ENCODE peak calls at places on chromosome 15, in six cellular contexts. M is A549, N is GM12878, B is HepG2, U is K562, E is endothelial cell of umbilical vein. T is an unnamed sample.

GRCh38 chr15:79874242-79874641 is 22.6 kb downstream of the MTHFS start:
- DNase-seq in M (no peak), N (no peak), B (peak), U (no peak), E (no peak), T (no peak)

GRCh38 chr15:70526221-70526973 is 237.0 kb downstream of the UACA start:
- DNase-seq in M (peak), N (no peak), B (no peak), U (no peak), E (no peak), T (peak)

GRCh38 chr15:69718916-69719315 is 266.3 kb downstream of the RPLP1 start:
- DNase-seq in M (no peak), N (no peak), B (no peak), U (no peak), E (no peak), T (peak)

GRCh38 chr15:44219073-44219472 is 24.0 kb upstream of the FRMD5 start:
- DNase-seq in M (no peak), N (no peak), B (no peak), U (no peak), E (no peak), T (peak)

GRCh38 chr15:48965972-48966371 is 2.3 kb upstream of the SHC4 start:
- DNase-seq in M (peak), N (peak), B (no peak), U (no peak), E (no peak), T (peak)

GRCh38 chr15:78358114-78358513 is 18.0 kb downstream of the CRABP1 start:
- DNase-seq in M (no peak), N (no peak), B (peak), U (no peak), E (no peak), T (no peak)

GRCh38 chr15:40320931-40321371 is 2.5 kb upstream of the INAFM2 start:
- DNase-seq in M (peak), N (no peak), B (peak), U (peak), E (peak), T (peak)

GRCh38 chr15:98131924-98132323 is 171.4 kb downstream of the ARRDC4 start:
- DNase-seq in M (no peak), N (no peak), B (no peak), U (no peak), E (no peak), T (no peak)

GRCh38 chr15:34886134-34886533 is 83.4 kb downstream of the AQR start:
- DNase-seq in M (no peak), N (no peak), B (no peak), U (no peak), E (no peak), T (no peak)

GRCh38 chr15:81573098-81573746 is 199.2 kb upstream of the TMC3 start:
- DNase-seq in M (no peak), N (no peak), B (no peak), U (no peak), E (no peak), T (no peak)

GRCh38 chr15:96346409-96346808 is 15.9 kb downstream of the NR2F2 start:
- DNase-seq in M (no peak), N (no peak), B (no peak), U (no peak), E (peak), T (no peak)

GRCh38 chr15:77497942-77498361 is 77.3 kb downstream of the HMG20A start:
- DNase-seq in M (no peak), N (no peak), B (no peak), U (no peak), E (no peak), T (no peak)

GRCh38 chr15:76823903-76824302 is 81.2 kb downstream of the SCAPER start:
- DNase-seq in M (no peak), N (no peak), B (no peak), U (no peak), E (no peak), T (no peak)

GRCh38 chr15:58355965-58356358 is 75.8 kb upstream of the LIPC start:
- DNase-seq in M (no peak), N (no peak), B (no peak), U (no peak), E (no peak), T (no peak)

GRCh38 chr15:77819271-77819806 is 186.6 kb upstream of the LINGO1 start:
- DNase-seq in M (peak), N (no peak), B (no peak), U (peak), E (no peak), T (no peak)

GRCh38 chr15:100338971-100339444 is 2.8 kb downstream of the ADAMTS17 start:
- DNase-seq in M (peak), N (no peak), B (peak), U (peak), E (peak), T (peak)
- TF ChIP-seq MYC in M (no peak), N (no peak), B (no peak), U (no peak), E (no peak), T (no peak)

DNA sequence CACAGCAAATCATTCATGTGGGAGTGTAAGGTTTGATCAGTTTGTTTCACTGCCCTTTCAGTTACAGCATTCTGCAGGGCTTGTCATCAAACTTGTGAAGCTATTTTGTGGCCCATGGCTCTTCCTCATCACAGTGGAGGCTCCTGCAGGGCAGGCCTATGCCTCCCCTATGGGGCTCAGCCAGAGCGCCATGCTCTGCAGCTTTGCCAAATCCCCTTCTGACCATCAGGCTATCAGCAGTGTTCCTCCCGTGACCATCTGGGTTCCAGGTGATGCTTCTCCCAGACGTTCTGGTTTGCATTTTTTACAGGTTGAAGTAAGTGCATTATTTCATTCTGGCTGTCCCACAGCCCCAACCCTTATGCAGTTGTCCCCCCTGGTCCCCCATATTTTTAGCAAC is 28.1 kb upstream of the REC114 start:
- DNase-seq in M (no peak), N (no peak), B (no peak), U (no peak), E (no peak), T (no peak)
- TF ChIP-seq MAX in M (no peak), N (no peak), B (no peak), U (no peak), E (no peak), T (no peak)

GRCh38 chr15:90344632-90345031 is 7.5 kb upstream of the ZNF774 start:
- DNase-seq in M (no peak), N (no peak), B (no peak), U (no peak), E (no peak), T (no peak)

GRCh38 chr15:90345859-90346258 is 6.2 kb upstream of the ZNF774 start:
- DNase-seq in M (no peak), N (no peak), B (no peak), U (no peak), E (no peak), T (no peak)

GRCh38 chr15:90343391-90343790 is 8.7 kb upstream of the ZNF774 start:
- DNase-seq in M (no peak), N (no peak), B (no peak), U (no peak), E (peak), T (peak)

GRCh38 chr15:90340345-90340744 is 11.7 kb upstream of the ZNF774 start:
- DNase-seq in M (no peak), N (no peak), B (peak), U (peak), E (no peak), T (no peak)

DNA sequence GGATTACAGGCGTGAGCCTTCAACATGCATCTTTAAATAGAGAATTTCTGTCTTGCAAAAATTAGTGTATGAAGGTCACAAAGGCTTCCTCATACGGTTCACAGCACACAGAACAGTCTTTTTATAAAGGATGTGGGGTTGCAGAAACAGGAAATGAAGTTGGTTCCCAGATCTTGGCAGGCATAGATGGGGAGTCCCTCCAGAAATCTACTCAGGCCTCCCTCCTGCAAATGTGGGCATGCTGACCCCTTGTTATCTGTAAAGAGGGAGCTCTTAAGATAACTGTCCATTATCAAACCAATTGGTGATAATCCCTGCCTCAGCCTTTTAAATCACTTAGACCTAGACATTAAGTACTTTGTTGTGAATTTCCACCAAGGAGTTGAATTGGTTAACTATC is 9.4 kb upstream of the ZNF774 start:
- DNase-seq in M (no peak), N (no peak), B (no peak), U (no peak), E (peak), T (peak)
- TF ChIP-seq MYC in M (no peak), N (no peak), B (no peak), U (no peak), E (no peak), T (no peak)

GRCh38 chr15:90512281-90512680 is 17.4 kb upstream of the CRTC3 start:
- DNase-seq in M (no peak), N (no peak), B (no peak), U (no peak), E (no peak), T (no peak)

GRCh38 chr15:90512981-90513380 is 16.7 kb upstream of the CRTC3 start:
- DNase-seq in M (no peak), N (no peak), B (no peak), U (no peak), E (no peak), T (no peak)

GRCh38 chr15:90513448-90513847 is 16.3 kb upstream of the CRTC3 start:
- DNase-seq in M (no peak), N (no peak), B (peak), U (no peak), E (no peak), T (no peak)
- TF ChIP-seq MAX in M (no peak), N (no peak), B (no peak), U (no peak), E (no peak), T (no peak)

GRCh38 chr15:62895905-62896316 is 146.6 kb upstream of the TPM1 start:
- DNase-seq in M (peak), N (no peak), B (peak), U (no peak), E (peak), T (no peak)
- TF ChIP-seq MYC in M (no peak), N (no peak), B (no peak), U (no peak), E (no peak), T (no peak)

GRCh38 chr15:59519329-59519728 is 81.3 kb downstream of the FAM81A start:
- DNase-seq in M (no peak), N (no peak), B (no peak), U (no peak), E (no peak), T (no peak)

GRCh38 chr15:59522988-59523461 is 85.0 kb downstream of the FAM81A start:
- DNase-seq in M (no peak), N (no peak), B (no peak), U (no peak), E (no peak), T (peak)

GRCh38 chr15:59523702-59524101 is 85.7 kb downstream of the FAM81A start:
- DNase-seq in M (no peak), N (no peak), B (no peak), U (no peak), E (no peak), T (no peak)

GRCh38 chr15:59524331-59524731 is 86.3 kb downstream of the FAM81A start:
- DNase-seq in M (no peak), N (no peak), B (no peak), U (no peak), E (no peak), T (no peak)

GRCh38 chr15:59521443-59521842 is 83.5 kb downstream of the FAM81A start:
- DNase-seq in M (no peak), N (no peak), B (no peak), U (no peak), E (no peak), T (no peak)
- TF ChIP-seq MAX in M (no peak), N (no peak), B (no peak), U (no peak), E (no peak), T (no peak)

DNA sequence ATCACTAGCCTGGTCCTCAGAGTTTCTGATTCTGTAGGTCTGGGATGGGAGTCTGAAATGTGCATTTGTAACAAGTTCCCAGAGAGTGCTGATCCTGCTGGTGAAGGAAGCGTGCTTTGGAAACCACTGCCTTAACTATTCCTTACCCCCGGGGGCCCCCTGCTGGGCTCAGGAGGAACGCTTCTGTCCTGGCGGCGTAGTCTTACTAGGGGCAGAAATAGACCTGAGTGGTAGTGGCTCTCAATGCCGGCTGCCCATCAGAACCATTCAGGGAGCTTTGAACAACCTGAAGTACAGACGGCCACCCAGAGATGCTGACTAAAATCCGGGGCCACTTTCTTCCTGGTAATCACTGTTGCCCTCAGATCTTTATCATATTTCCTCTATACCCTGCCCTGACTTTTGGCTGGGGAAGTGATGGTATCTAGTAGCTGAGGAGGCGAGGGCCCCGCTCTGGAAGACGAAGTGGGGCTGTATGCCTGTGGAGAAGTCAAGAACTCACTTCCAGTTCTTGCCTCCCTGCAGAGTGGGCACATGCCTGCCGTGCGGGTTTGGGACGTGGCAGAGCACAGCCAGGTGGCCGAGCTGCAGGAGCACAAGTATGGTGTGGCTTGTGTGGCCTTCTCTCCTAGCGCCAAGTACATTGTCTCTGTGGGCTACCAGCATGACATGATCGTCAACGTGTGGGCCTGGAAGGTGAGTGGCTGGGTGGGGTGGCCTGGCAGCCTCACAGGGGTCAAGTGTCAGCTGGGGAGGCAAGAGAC is 16.3 kb upstream of the JMJD7 start:
- DNase-seq in M (peak), N (no peak), B (peak), U (peak), E (peak), T (peak)
- TF ChIP-seq MYC in M (no peak), N (no peak), B (no peak), U (peak), E (no peak), T (peak)

GRCh38 chr15:63983071-63983711 is 63.1 kb downstream of the DAPK2 start:
- DNase-seq in M (no peak), N (no peak), B (no peak), U (no peak), E (peak), T (peak)
- TF ChIP-seq MAX in M (no peak), N (no peak), B (no peak), U (no peak), E (no peak), T (no peak)

DNA sequence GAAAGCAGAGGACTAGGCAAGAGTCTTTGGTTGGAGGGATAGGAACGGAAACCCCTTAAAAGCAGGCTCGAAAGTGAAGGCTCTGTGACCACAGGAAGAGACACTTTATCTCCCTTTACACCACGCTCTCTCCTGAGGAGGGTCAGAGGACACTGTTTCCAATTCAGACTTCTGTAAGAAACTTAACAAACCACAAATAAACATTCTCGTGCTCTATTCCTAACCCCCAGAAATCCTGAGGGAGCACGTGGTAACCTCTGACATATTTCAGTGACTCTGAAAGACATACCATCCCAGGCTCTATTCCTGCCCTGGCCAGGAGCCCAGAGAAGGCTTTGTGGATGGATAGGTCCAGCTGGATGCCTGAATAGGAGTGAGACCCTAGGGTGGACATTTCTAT is 168.2 kb upstream of the NDN start:
- DNase-seq in M (no peak), N (no peak), B (no peak), U (no peak), E (no peak), T (no peak)
- TF ChIP-seq MYC in M (no peak), N (no peak), B (no peak), U (no peak), E (no peak), T (no peak)

T was measured in NB4.